ENCODE peak calls at places on chromosomes 7 and 10, in four cellular contexts. U, W, I and J are unnamed samples.

GRCh38 chr10:79292789-79293746 is 54.2 kb upstream of the PPIF start:
- DNase-seq in U (peak; percentile 30), W (no peak), I (peak; percentile 57), J (no peak)

GRCh38 chr7:26449175-26450165 is 157.8 kb downstream of the SNX10 start:
- DNase-seq in U (no peak), W (no peak), I (no peak), J (peak; percentile 17)

GRCh38 chr10:60967854-60968484 is 24.0 kb upstream of the RHOBTB1 start:
- DNase-seq in U (no peak), W (no peak), I (no peak), J (no peak)

GRCh38 chr10:72250666-72251065 is 23.1 kb upstream of the DDIT4 start:
- DNase-seq in U (no peak), W (no peak), I (no peak), J (peak; percentile 48)

GRCh38 chr7:85489498-85489897 is 302.6 kb upstream of the SEMA3D start:
- DNase-seq in U (no peak), W (no peak), I (no peak), J (no peak)

GRCh38 chr10:125159932-125160855 is at the start of gene CTBP2:
- DNase-seq in U (peak; percentile 69), W (peak; percentile 45), I (peak; percentile 49), J (peak; percentile 39)

GRCh38 chr10:6124666-6125065 is 35.8 kb downstream of the RBM17 start:
- DNase-seq in U (no peak), W (no peak), I (no peak), J (peak; percentile 41)

GRCh38 chr7:149832332-149833041 is 5.7 kb upstream of the ZNF862 start:
- DNase-seq in U (no peak), W (no peak), I (no peak), J (no peak)

GRCh38 chr10:34430685-34431084 is 384.4 kb downstream of the PARD3 start:
- DNase-seq in U (no peak), W (no peak), I (no peak), J (no peak)

GRCh38 chr7:115911466-115911865 is 119.1 kb downstream of the TFEC start:
- DNase-seq in U (no peak), W (no peak), I (no peak), J (no peak)

GRCh38 chr7:97021443-97022261 is 3.0 kb downstream of the DLX5 start:
- DNase-seq in U (peak; percentile 29), W (no peak), I (no peak), J (no peak)

GRCh38 chr7:30090111-30090510 is 44.7 kb upstream of the MTURN start:
- DNase-seq in U (no peak), W (no peak), I (no peak), J (no peak)

GRCh38 chr7:48537561-48537960 is 366.3 kb downstream of the ABCA13 start:
- DNase-seq in U (no peak), W (no peak), I (no peak), J (peak; percentile 83)

GRCh38 chr7:29563590-29564454 is at the start of gene PRR15:
- DNase-seq in U (peak; percentile 70), W (peak; percentile 85), I (peak; percentile 56), J (no peak)

GRCh38 chr10:72186213-72186612 is 29.6 kb upstream of the ANAPC16 start:
- DNase-seq in U (no peak), W (no peak), I (no peak), J (no peak)

GRCh38 chr7:5525271-5526189 is 101.9 kb upstream of the TNRC18 start:
- DNase-seq in U (no peak), W (peak; percentile 43), I (no peak), J (peak; percentile 74)